ENCODE peak calls at places on chromosomes 1 and 21, in ten cellular contexts. O is A549; V is endodermal cell; Y is stomach; R is neural progenitor cell; W is pancreas; Z is left ventricle myocardium inferior; K is ascending aorta; S is CD8-positive, alpha-beta T cell; F is heart left ventricle. H is an unnamed sample. For H3K4me1, the result is how much of the 10 kb centered on the place peaks cover.

GRCh38 chr1:90488451-90488850 is 228.7 kb downstream of the BARHL2 start:
- DNase-seq in R (no peak), O (no peak), W (no peak), Y (no peak), F (no peak), V (no peak), K (no peak), Z (no peak), S (no peak), H (no peak)

GRCh38 chr1:214449371-214449770 is 102.0 kb downstream of the PTPN14 start:
- DNase-seq in V (no peak), S (no peak), K (no peak), O (no peak), F (no peak), Z (no peak), W (no peak), R (no peak), Y (no peak), H (no peak)

GRCh38 chr21:37886726-37887309 is 29.4 kb downstream of the KCNJ6 start:
- DNase-seq in W (no peak), O (no peak), V (no peak), Y (no peak), K (no peak), R (no peak), Z (no peak), S (no peak), F (no peak), H (no peak)

GRCh38 chr1:35708179-35708891 is 10.3 kb downstream of the C1orf216 start:
- DNase-seq in F (no peak), R (peak), Y (no peak), O (no peak), Z (no peak), V (peak), W (no peak), S (no peak), K (no peak), H (no peak)

GRCh38 chr1:110335265-110335664 is 3.9 kb upstream of the RBM15 start:
- DNase-seq in K (no peak), W (no peak), Y (no peak), V (no peak), S (no peak), O (no peak), R (no peak), Z (no peak), F (no peak), H (no peak)

GRCh38 chr1:198556969-198557368 is 16.5 kb upstream of the ATP6V1G3 start:
- DNase-seq in Z (peak), F (peak), R (no peak), O (no peak), Y (peak), V (no peak), W (no peak), S (peak), K (peak), H (peak)

GRCh38 chr1:53580009-53580400 is 120.8 kb downstream of the DMRTB1 start:
- DNase-seq in W (no peak), K (no peak), Z (no peak), O (no peak), R (no peak), Y (no peak), F (no peak), S (no peak), V (peak), H (no peak)

GRCh38 chr1:21246905-21247642 is 43.2 kb downstream of the ECE1 start:
- DNase-seq in S (no peak), F (no peak), K (no peak), R (no peak), Y (no peak), O (no peak), V (no peak), W (peak), Z (no peak), H (no peak)

GRCh38 chr1:38217316-38217715 is 170.7 kb upstream of the POU3F1 start:
- DNase-seq in Y (no peak), S (no peak), F (peak), Z (peak), K (no peak), R (no peak), O (no peak), V (no peak), W (no peak), H (no peak)

GRCh38 chr1:1440941-1441888 is 5.7 kb downstream of the VWA1 start:
- DNase-seq in V (peak), Y (peak), K (no peak), F (peak), S (peak), R (peak), Z (peak), O (peak), W (peak), H (no peak)

GRCh38 chr21:26949830-26950229 is 17.1 kb downstream of the ADAMTS5 start:
- DNase-seq in K (no peak), W (no peak), O (no peak), F (no peak), R (no peak), V (no peak), S (no peak), Y (no peak), Z (no peak), H (no peak)

GRCh38 chr21:43884012-43884860 is 19.2 kb downstream of the AGPAT3 start:
- DNase-seq in F (peak), K (no peak), V (peak), S (no peak), O (no peak), R (peak), W (peak), Y (peak), Z (no peak), H (no peak)

GRCh38 chr1:43038232-43038929 is 79.7 kb upstream of the SLC2A1 start:
- DNase-seq in Z (no peak), K (no peak), Y (no peak), W (no peak), F (no peak), O (no peak), S (no peak), V (no peak), R (no peak), H (no peak)

GRCh38 chr1:43035821-43036456 is 77.3 kb upstream of the SLC2A1 start:
- DNase-seq in R (peak), Z (no peak), W (no peak), F (no peak), K (no peak), S (no peak), Y (no peak), V (no peak), O (no peak), H (no peak)

GRCh38 chr1:43036932-43037331 is 78.3 kb upstream of the SLC2A1 start:
- DNase-seq in Z (no peak), Y (no peak), F (no peak), V (no peak), R (no peak), K (no peak), S (no peak), W (no peak), O (no peak), H (no peak)

GRCh38 chr1:43034778-43035177 is 76.1 kb upstream of the SLC2A1 start:
- DNase-seq in S (peak), K (no peak), O (no peak), Y (no peak), Z (no peak), W (no peak), F (no peak), V (no peak), R (no peak), H (no peak)

DNA sequence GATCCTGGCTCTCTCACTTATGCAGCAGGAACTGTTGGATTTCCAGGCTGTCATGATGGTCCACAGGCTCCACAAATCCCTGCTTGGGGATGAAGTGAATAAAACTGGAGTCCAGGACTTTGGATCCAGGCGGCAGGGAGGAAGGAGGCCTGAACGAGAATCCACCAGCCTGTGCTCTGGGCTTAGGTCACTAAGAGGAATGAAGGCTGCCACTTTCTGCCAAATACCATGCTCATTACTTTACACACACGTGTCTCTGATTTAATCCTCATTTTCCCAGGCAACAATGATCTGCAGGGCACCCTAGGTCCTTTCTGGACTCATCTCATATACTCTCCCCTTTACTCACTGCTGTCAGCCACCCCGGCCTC is 77.8 kb upstream of the SLC2A1 start:
- DNase-seq in W (no peak), S (no peak), V (no peak), F (no peak), Y (no peak), Z (no peak), K (no peak), O (no peak), R (no peak), H (no peak)
- H3K4me3 ChIP-seq in W (no peak), S (no peak), V (no peak), F (no peak), Y (no peak), Z (no peak), K (no peak), O (no peak), R (no peak), H (no peak)

GRCh38 chr1:8371372-8371991 is 53.6 kb downstream of the SLC45A1 start:
- DNase-seq in Y (no peak), S (no peak), R (no peak), V (peak), F (peak), O (no peak), W (no peak), Z (no peak), K (no peak), H (no peak)

GRCh38 chr1:8368956-8369639 is 51.2 kb downstream of the SLC45A1 start:
- DNase-seq in Y (no peak), R (no peak), O (no peak), Z (no peak), F (peak), K (no peak), V (no peak), W (no peak), S (no peak), H (no peak)

GRCh38 chr1:8370928-8371327 is 53.0 kb downstream of the SLC45A1 start:
- DNase-seq in Z (no peak), R (no peak), S (no peak), W (no peak), V (no peak), K (no peak), F (peak), O (no peak), Y (no peak), H (no peak)

GRCh38 chr1:8367571-8368184 is 49.8 kb downstream of the SLC45A1 start:
- DNase-seq in K (no peak), O (no peak), V (no peak), W (no peak), F (no peak), Y (no peak), Z (no peak), R (no peak), S (no peak), H (no peak)

DNA sequence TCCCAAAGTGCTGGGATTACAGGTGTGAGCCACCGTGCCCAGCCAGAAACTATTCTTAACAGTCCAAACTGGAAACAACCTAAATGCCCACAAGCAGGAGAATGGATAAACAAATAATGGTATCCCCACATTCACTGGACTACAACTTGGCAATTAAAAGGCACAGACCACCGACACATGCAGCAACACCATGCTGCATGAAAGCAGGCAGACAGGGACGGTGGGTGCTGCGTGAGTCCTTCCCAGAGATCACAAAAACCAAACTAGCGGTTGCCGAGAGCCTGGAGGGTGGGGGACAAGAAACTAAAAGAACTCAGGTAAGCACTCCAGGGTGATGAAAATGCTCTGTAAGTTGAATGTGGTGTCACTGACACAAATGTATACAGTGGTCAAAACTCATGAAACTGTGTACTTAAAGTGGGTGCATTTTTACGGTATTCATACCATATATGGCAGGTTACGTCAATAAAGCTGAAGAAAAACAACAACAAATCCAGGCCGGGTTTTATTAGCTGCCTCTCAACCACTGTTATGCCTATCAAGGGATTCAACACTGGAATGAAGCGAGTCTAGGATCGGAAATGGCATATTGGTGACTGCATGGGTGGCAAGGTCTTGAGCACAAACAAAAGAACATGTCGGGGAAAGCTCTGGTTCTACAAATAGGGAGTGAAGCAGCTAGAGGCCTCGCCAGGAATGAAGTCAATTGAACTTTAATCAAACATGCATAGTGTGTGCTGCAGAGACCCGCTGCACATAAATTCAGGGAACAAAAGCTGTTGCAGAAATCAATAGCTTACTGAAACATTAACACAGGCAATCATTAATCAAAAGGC is 52.4 kb downstream of the SLC45A1 start:
- DNase-seq in Z (no peak), W (no peak), V (peak), R (no peak), O (no peak), S (no peak), K (no peak), F (peak), Y (no peak), H (no peak)
- H3K4me1 ChIP-seq in Z (half or more), W (under half), V (under half), R (half or more), O (under half), S (under half), K (under half), F (half or more), Y (half or more), H (under half)

GRCh38 chr1:25031966-25032667 is 102.0 kb upstream of the RUNX3 start:
- DNase-seq in O (no peak), Z (peak), F (peak), V (no peak), K (no peak), Y (peak), W (peak), R (no peak), S (peak), H (peak)
- TF ChIP-seq CTCF in O (no peak), Z (no peak), F (no peak), V (no peak), K (no peak), Y (no peak), W (no peak), R (no peak), S (peak), H (no peak)

GRCh38 chr1:154937988-154938386 is 1.5 kb upstream of the PMVK start:
- DNase-seq in W (no peak), S (no peak), Z (no peak), V (no peak), Y (no peak), R (no peak), K (no peak), F (peak), O (no peak), H (no peak)
- H3K4me3 ChIP-seq in W (no peak), S (peak), Z (peak), V (peak), Y (peak), R (no peak), K (peak), F (peak), O (peak), H (no peak)

GRCh38 chr1:151290709-151291303 is 8.7 kb downstream of the ZNF687 start:
- DNase-seq in K (no peak), W (no peak), R (no peak), S (no peak), F (no peak), V (no peak), O (no peak), Z (no peak), Y (no peak), H (no peak)

GRCh38 chr1:151287767-151288500 is 5.8 kb downstream of the ZNF687 start:
- DNase-seq in F (no peak), R (no peak), Y (no peak), Z (no peak), W (no peak), K (no peak), S (no peak), V (no peak), O (no peak), H (no peak)

GRCh38 chr1:151289991-151290708 is 8.1 kb downstream of the ZNF687 start:
- DNase-seq in K (no peak), O (no peak), W (no peak), Y (no peak), R (no peak), Z (no peak), S (no peak), V (no peak), F (no peak), H (no peak)

GRCh38 chr1:151288502-151288901 is 6.4 kb downstream of the ZNF687 start:
- DNase-seq in S (no peak), O (no peak), Y (no peak), K (no peak), R (no peak), Z (no peak), F (no peak), V (no peak), W (no peak), H (no peak)

DNA sequence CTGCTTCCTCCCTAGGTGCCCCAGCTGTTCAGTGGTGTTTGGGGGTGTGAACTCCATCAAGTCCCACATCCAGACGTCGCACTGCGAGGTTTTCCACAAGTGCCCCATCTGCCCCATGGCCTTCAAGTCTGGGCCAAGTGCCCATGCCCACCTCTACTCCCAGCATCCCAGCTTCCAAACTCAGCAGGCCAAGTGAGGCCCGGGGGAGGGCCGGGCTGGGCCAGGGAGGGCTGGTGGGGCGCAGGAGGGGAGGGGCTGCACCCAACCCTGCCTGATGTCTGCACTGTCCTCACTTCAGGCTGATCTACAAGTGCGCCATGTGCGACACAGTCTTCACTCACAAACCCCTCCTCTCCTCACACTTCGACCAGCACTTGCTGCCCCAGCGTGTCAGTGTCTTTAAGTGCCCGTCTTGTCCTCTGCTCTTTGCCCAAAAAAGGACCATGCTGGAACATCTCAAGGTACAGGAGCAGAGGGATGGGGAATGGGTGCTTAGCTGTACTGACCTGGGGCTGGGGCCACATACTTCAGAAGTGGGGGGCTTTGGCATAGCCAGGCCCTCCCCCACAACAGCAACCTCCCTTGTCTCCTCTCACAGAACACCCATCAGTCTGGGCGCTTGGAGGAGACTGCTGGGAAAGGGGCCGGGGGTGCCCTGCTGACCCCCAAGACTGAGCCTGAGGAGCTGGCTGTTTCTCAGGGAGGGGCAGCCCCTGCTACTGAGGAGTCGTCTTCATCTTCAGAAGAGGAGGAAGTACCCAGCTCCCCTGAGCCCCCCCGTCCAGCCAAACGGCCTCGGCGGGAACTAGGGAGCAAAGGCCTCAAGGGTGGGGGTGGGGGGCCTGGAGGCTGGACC is 7.2 kb downstream of the ZNF687 start:
- DNase-seq in K (no peak), O (no peak), V (no peak), Z (no peak), W (no peak), R (no peak), Y (no peak), S (no peak), F (no peak), H (no peak)
- H3K4me1 ChIP-seq in K (under half), O (under half), V (under half), Z (under half), W (under half), R (under half), Y (under half), S (under half), F (under half), H (under half)

DNA sequence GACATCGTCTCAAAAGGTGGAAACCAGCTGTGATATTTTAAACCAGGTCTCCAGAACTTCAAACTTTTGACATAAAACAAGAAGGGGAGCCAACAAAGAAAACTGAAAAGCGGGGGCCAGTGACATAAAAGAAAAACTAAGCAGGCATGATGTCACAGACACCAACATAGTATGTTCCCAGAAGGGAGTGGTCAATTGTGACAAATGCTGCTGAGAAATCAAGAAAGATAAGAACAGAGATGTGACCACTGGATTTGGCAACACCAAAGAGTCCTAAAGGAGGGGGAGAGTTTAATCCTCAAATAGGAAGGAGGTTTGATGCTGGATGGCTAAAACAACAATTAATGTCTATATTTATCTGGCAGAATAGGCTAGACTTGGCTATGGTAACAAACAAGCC is 2.3 kb upstream of the RNF19B start:
- DNase-seq in Z (no peak), R (no peak), V (no peak), W (no peak), F (no peak), K (no peak), S (no peak), O (no peak), Y (no peak), H (no peak)
- TF ChIP-seq CTCF in Z (no peak), R (no peak), V (no peak), W (no peak), F (no peak), K (no peak), S (no peak), O (no peak), Y (no peak), H (no peak)

DNA sequence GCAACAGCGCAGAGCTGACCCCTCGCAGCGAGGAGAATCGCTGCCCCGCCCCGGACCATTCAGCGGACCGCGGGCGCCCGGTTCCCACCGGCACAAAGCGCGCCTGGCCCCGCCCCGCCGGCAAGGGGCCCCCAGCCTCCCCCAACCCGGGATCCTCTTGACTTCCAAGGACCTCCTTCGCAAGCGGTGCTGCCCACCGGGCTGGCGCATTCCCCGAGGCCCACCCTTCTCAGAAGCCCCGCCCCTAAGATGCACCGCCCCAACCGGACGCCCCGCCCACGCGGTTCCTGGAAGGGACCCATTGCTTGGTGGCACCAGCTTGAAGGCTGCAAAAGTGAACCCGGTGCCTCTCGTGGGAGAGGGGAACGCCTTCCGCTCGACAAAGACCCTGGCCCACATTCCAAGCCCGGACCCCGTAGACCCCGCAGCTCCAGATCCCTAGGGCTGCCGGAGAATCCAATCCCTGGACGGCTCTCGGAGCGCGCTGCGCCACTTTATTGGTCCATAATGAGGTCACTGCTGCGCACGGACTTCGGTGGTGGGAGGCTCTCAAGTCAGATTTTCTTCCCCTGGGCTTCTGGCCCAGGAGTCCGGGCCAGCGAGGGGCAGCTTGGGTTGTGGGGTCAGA is 2.0 kb downstream of the HES3 start:
- DNase-seq in S (no peak), O (no peak), K (no peak), Y (peak), Z (no peak), R (peak), W (no peak), F (no peak), V (peak), H (no peak)
- H3K4me3 ChIP-seq in S (no peak), O (peak), K (no peak), Y (peak), Z (no peak), R (peak), W (no peak), F (no peak), V (no peak), H (no peak)

GRCh38 chr21:24852610-24853195 is 754.6 kb downstream of the MRPL39 start:
- DNase-seq in O (no peak), K (no peak), Y (no peak), V (no peak), R (no peak), W (no peak), F (no peak), Z (no peak), S (no peak), H (no peak)
- H3K4me1 ChIP-seq in O (under half), K (under half), Y (under half), V (under half), R (under half), W (under half), F (under half), Z (under half), S (under half), H (under half)

GRCh38 chr1:225318706-225319575 is 108.9 kb downstream of the LBR start:
- DNase-seq in Z (no peak), W (peak), O (peak), F (peak), V (peak), R (peak), K (no peak), S (no peak), Y (peak), H (no peak)
- TF ChIP-seq CTCF in Z (peak), W (peak), O (peak), F (peak), V (peak), R (peak), K (peak), S (peak), Y (peak), H (peak)